ENCODE peak calls at places on chromosome 15, in eight cellular contexts. X, F, A, J, B, O, Y and Q are unnamed samples.

GRCh38 chr15:97759363-97759762 is 201.1 kb upstream of the ARRDC4 start:
- DNase-seq in Y (peak; percentile 52), O (no peak), F (no peak), J (no peak), B (no peak), A (no peak), X (no peak), Q (no peak)

GRCh38 chr15:31352283-31352880 is 25.7 kb downstream of the KLF13 start:
- DNase-seq in B (no peak), O (no peak), Y (no peak), X (no peak), J (peak; percentile 95), F (no peak), A (peak; percentile 79), Q (peak; percentile 98)

GRCh38 chr15:62847900-62848489 is 194.6 kb upstream of the TPM1 start:
- DNase-seq in Y (peak; percentile 77), J (peak; percentile 86), O (no peak), B (peak; percentile 76), F (peak; percentile 64), X (peak; percentile 89), A (peak; percentile 74), Q (no peak)

GRCh38 chr15:62439543-62440016 is 274.5 kb upstream of the C2CD4B start:
- DNase-seq in J (no peak), F (no peak), B (no peak), Y (peak; percentile 55), O (no peak), X (no peak), A (no peak), Q (peak; percentile 55)

GRCh38 chr15:56741541-56741940 is 8.2 kb upstream of the ZNF280D start:
- DNase-seq in F (no peak), O (no peak), J (no peak), A (no peak), Y (no peak), B (no peak), X (no peak), Q (no peak)

GRCh38 chr15:50315814-50316630 is 39.0 kb downstream of the GABPB1 start:
- DNase-seq in B (no peak), F (peak; percentile 52), J (no peak), A (no peak), X (peak; percentile 65), O (peak; percentile 10), Y (peak; percentile 72), Q (no peak)

GRCh38 chr15:89749951-89750559 is 994 bp downstream of the MESP1 start:
- DNase-seq in Y (no peak), F (no peak), X (no peak), J (no peak), B (no peak), O (no peak), A (no peak), Q (no peak)

GRCh38 chr15:25056484-25057429 is 102.0 kb downstream of the SNRPN start:
- DNase-seq in F (no peak), J (no peak), A (no peak), B (peak; percentile 11), Y (no peak), X (peak; percentile 10), O (no peak), Q (no peak)

GRCh38 chr15:36925671-36926421 is 174.5 kb downstream of the MEIS2 start:
- DNase-seq in Y (no peak), O (no peak), A (no peak), B (no peak), X (no peak), F (no peak), J (no peak), Q (no peak)

GRCh38 chr15:41866263-41866703 is 27.6 kb downstream of the SPTBN5 start:
- DNase-seq in Y (no peak), O (no peak), A (no peak), X (no peak), J (no peak), B (no peak), F (peak; percentile 28), Q (no peak)

GRCh38 chr15:50145451-50145872 is 26.4 kb upstream of the ATP8B4 start:
- DNase-seq in B (peak; percentile 31), J (no peak), X (peak; percentile 84), Y (peak; percentile 91), F (peak; percentile 82), A (no peak), O (peak; percentile 65), Q (no peak)

GRCh38 chr15:30043211-30043655 is 39.5 kb upstream of the GOLGA8J start:
- DNase-seq in J (no peak), F (no peak), X (peak; percentile 40), Y (peak; percentile 51), O (no peak), A (no peak), B (no peak), Q (no peak)

GRCh38 chr15:62067448-62068044 is 769 bp downstream of the C2CD4A start:
- DNase-seq in O (no peak), A (peak; percentile 38), X (peak; percentile 49), J (peak; percentile 64), Y (peak; percentile 43), B (peak; percentile 22), F (peak; percentile 28), Q (no peak)

DNA sequence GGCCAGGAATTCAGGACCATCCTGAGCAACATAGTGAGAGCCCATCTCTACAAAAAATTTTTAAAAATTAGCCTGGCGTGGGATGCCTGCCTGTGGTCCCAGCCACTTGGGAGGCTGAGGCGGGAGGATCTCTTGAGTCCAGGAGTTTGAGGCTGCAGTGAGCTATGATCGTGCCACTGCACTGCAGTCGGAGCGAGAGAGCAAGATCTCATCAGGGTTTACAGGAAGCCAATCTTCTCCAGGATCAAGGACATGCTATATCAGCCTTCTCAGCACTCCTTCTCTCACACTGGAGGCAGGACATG is 451 bp upstream of the STOML1 start:
- DNase-seq in O (no peak), J (no peak), A (no peak), Y (no peak), F (no peak), B (no peak), X (no peak), Q (no peak)
- TF ChIP-seq CTCF in O (no peak), J (no peak), A (peak; percentile 6), Y (no peak), F (no peak), B (no peak), X (no peak), Q (no peak)

DNA sequence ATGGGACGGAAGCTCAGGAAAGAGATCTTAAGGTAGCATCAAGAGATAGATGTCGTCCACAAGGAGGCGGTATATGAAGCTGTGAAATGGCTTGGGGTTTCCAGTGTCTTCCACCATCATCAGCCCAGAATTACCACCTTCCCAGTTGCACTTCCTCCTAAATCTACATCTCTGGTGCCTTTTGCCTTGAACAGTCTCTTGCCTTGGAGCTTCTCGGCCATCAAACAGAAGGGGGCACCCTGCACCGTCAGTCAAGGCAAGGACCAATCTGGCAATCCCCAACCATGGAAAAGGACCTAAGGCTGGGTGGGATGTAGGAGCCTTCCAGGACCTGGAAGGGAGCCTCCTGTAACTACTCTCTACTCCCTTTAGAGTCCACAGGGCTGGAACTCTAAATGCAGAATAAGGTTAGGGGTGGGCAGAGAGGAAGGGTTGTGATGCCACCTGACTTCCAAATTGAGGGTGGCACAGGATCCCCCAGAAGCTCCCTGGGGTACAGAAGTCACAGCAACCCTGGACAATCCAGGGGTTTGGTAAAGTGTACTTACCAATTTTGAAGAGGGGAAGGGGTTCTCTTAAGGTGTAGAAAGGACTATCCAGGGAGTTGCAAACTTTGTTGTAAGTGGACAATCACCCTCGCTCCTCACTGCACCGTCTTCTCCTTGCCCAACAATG is 1.0 kb upstream of the RYR3 start:
- DNase-seq in O (no peak), Y (peak; percentile 18), A (no peak), X (peak; percentile 46), F (no peak), B (peak; percentile 53), J (no peak), Q (no peak)
- H3K4me3 ChIP-seq in O (no peak overlapping the region), Y (no peak overlapping the region), A (no peak overlapping the region), X (no peak overlapping the region), F (no peak overlapping the region), B (peak overlapping the region; percentile 45), J (peak overlapping the region; percentile 47), Q (peak overlapping the region; percentile 50)

GRCh38 chr15:77786956-77787355 is 154.2 kb upstream of the LINGO1 start:
- DNase-seq in Y (no peak), F (no peak), O (no peak), X (no peak), B (no peak), A (no peak), J (no peak), Q (no peak)

GRCh38 chr15:77783636-77784035 is 150.9 kb upstream of the LINGO1 start:
- DNase-seq in Y (no peak), X (no peak), A (no peak), B (no peak), F (no peak), J (no peak), O (no peak), Q (no peak)

GRCh38 chr15:77782691-77783090 is 150.0 kb upstream of the LINGO1 start:
- DNase-seq in J (no peak), F (no peak), Y (no peak), A (no peak), X (no peak), B (no peak), O (no peak), Q (no peak)

GRCh38 chr15:77786181-77786890 is 153.6 kb upstream of the LINGO1 start:
- DNase-seq in O (no peak), X (no peak), F (no peak), Y (no peak), J (no peak), B (no peak), A (no peak), Q (no peak)

GRCh38 chr15:77784361-77785292 is 151.9 kb upstream of the LINGO1 start:
- DNase-seq in Y (peak; percentile 49), A (no peak), F (peak; percentile 21), O (no peak), B (no peak), J (no peak), X (peak; percentile 64), Q (no peak)
- TF ChIP-seq CTCF in Y (peak; percentile 36), A (peak; percentile 36), F (peak; percentile 16), O (peak; percentile 34), B (no peak), J (no peak), X (peak; percentile 63), Q (no peak)

GRCh38 chr15:39585394-39585841 is 4.5 kb downstream of the THBS1 start:
- DNase-seq in O (no peak), Y (no peak), F (no peak), J (no peak), X (no peak), A (no peak), B (no peak), Q (no peak)

GRCh38 chr15:39582977-39583585 is 2.2 kb downstream of the THBS1 start:
- DNase-seq in A (no peak), O (no peak), Y (no peak), F (no peak), J (no peak), B (no peak), X (no peak), Q (no peak)

GRCh38 chr15:39583586-39584265 is 2.8 kb downstream of the THBS1 start:
- DNase-seq in O (no peak), X (peak; percentile 33), Y (peak; percentile 72), F (peak; percentile 48), B (no peak), J (no peak), A (no peak), Q (no peak)

GRCh38 chr15:39584662-39585393 is 3.9 kb downstream of the THBS1 start:
- DNase-seq in F (no peak), J (no peak), X (no peak), Y (peak; percentile 26), O (no peak), A (no peak), B (no peak), Q (no peak)

DNA sequence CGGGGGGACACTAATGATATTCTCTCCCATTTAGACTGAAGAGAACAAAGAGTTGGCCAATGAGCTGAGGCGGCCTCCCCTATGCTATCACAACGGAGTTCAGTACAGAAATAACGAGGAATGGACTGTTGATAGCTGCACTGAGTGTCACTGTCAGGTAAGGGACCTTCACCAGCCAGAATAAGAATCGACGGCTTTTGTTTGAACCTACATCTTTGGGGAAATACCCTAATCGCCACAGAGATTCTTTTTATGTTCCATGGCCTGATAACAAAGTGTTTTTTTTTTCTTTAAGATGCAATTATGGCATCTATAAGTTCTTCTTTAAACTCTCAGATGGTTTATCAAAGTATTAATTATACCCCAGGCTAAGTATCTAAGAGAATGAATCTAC is 3.4 kb downstream of the THBS1 start:
- DNase-seq in A (no peak), J (no peak), O (no peak), B (no peak), F (no peak), X (no peak), Y (no peak), Q (no peak)
- H3K4me3 ChIP-seq in A (peak overlapping the region; percentile 71), J (peak overlapping the region; percentile 9), O (peak overlapping the region; percentile 99), B (peak overlapping the region; percentile 91), F (no peak overlapping the region), X (peak overlapping the region; percentile 95), Y (peak overlapping the region; percentile 75), Q (no peak overlapping the region)